ENCODE peak calls at places on chromosomes 4 and X, in four cellular contexts. U is K562, W is GM12878, V is HepG2. P is an unnamed sample.

GRCh38 chr4:151475338-151475737 is 66.4 kb downstream of the FHIP1A start:
- DNase-seq in U (no peak), W (no peak), V (no peak), P (no peak)

GRCh38 chr4:8438743-8439142 is 1.8 kb downstream of the ACOX3 start:
- DNase-seq in U (no peak), W (no peak), V (no peak), P (no peak)

GRCh38 chr4:46648088-46648744 is 258.3 kb upstream of the GABRA2 start:
- DNase-seq in U (no peak), W (no peak), V (peak), P (peak)

GRCh38 chr4:94507708-94508107 is 56.0 kb downstream of the PDLIM5 start:
- DNase-seq in U (peak), W (no peak), V (peak), P (no peak)

GRCh38 chr4:102061133-102061532 is 270.6 kb downstream of the BANK1 start:
- DNase-seq in U (no peak), W (no peak), V (no peak), P (no peak)

GRCh38 chrX:34632404-34632803 is 24.7 kb downstream of the TMEM47 start:
- DNase-seq in U (no peak), W (no peak), V (no peak), P (no peak)

GRCh38 chr4:1099270-1099669 is 14.1 kb downstream of the RNF212 start:
- DNase-seq in U (no peak), W (no peak), V (no peak), P (no peak)

GRCh38 chr4:5045099-5045498 is 6.2 kb upstream of the STK32B start:
- DNase-seq in U (no peak), W (no peak), V (no peak), P (no peak)

GRCh38 chrX:104668550-104668949 is 102.6 kb downstream of the IL1RAPL2 start:
- DNase-seq in U (no peak), W (no peak), V (no peak), P (peak)

GRCh38 chr4:186630128-186630527 is 74.8 kb upstream of the MTNR1A start:
- DNase-seq in U (no peak), W (no peak), V (no peak), P (no peak)

GRCh38 chr4:57131849-57132745 is 21.9 kb upstream of the IGFBP7 start:
- DNase-seq in U (no peak), W (no peak), V (peak), P (no peak)

GRCh38 chrX:153206425-153207046 is 27.5 kb downstream of the MAGEA1 start:
- DNase-seq in U (peak), W (no peak), V (no peak), P (no peak)

GRCh38 chr4:24937176-24937575 is 24.3 kb upstream of the CCDC149 start:
- DNase-seq in U (no peak), W (no peak), V (no peak), P (no peak)

GRCh38 chr4:38154681-38155588 is 194.7 kb downstream of the PTTG2 start:
- DNase-seq in U (no peak), W (no peak), V (no peak), P (no peak)

GRCh38 chrX:106935175-106935574 is 15.0 kb downstream of the CLDN2 start:
- DNase-seq in U (no peak), W (no peak), V (no peak), P (no peak)

GRCh38 chrX:134600714-134601113 is 57.6 kb downstream of the PLAC1 start:
- DNase-seq in U (no peak), W (no peak), V (no peak), P (no peak)

GRCh38 chr4:48756689-48757220 is 23.3 kb downstream of the FRYL start:
- DNase-seq in U (no peak), W (no peak), V (no peak), P (no peak)

GRCh38 chr4:167509551-167509950 is 275.3 kb upstream of the SPOCK3 start:
- DNase-seq in U (no peak), W (no peak), V (no peak), P (no peak)

GRCh38 chrX:2583194-2584162 is 82.7 kb upstream of the DHRSX start:
- DNase-seq in U (no peak), W (no peak), V (no peak), P (no peak)

GRCh38 chr4:5758741-5759140 is 47.7 kb downstream of the EVC start:
- DNase-seq in U (no peak), W (peak), V (no peak), P (no peak)

GRCh38 chrX:2774057-2774456 is 22.2 kb downstream of the XG start:
- DNase-seq in U (no peak), W (no peak), V (no peak), P (no peak)

GRCh38 chr4:8644461-8644891 is 51.9 kb downstream of the CPZ start:
- DNase-seq in U (no peak), W (no peak), V (no peak), P (no peak)

GRCh38 chr4:54635329-54635728 is 22.4 kb upstream of the KIT start:
- DNase-seq in U (no peak), W (no peak), V (no peak), P (no peak)

GRCh38 chr4:37446016-37446415 is 201.5 kb downstream of the NWD2 start:
- DNase-seq in U (no peak), W (no peak), V (no peak), P (no peak)

GRCh38 chrX:153336128-153336894 is 2.4 kb downstream of the ZNF275 start:
- DNase-seq in U (no peak), W (no peak), V (no peak), P (no peak)

GRCh38 chrX:118751950-118752783 is 24.8 kb downstream of the IL13RA1 start:
- DNase-seq in U (no peak), W (peak), V (no peak), P (no peak)

GRCh38 chrX:11791090-11791489 is 33.1 kb downstream of the MSL3 start:
- DNase-seq in U (no peak), W (no peak), V (no peak), P (peak)

GRCh38 chr4:13483142-13484044 is 747 bp downstream of the RAB28 start:
- DNase-seq in U (peak), W (no peak), V (peak), P (peak)

GRCh38 chr4:13478707-13479106 is 5.4 kb downstream of the RAB28 start:
- DNase-seq in U (no peak), W (no peak), V (no peak), P (no peak)

GRCh38 chr4:13484749-13485345 is 707 bp upstream of the RAB28 start:
- DNase-seq in U (peak), W (no peak), V (peak), P (peak)

GRCh38 chr4:13484045-13484748 is at the start of gene RAB28:
- DNase-seq in U (peak), W (peak), V (peak), P (peak)

DNA sequence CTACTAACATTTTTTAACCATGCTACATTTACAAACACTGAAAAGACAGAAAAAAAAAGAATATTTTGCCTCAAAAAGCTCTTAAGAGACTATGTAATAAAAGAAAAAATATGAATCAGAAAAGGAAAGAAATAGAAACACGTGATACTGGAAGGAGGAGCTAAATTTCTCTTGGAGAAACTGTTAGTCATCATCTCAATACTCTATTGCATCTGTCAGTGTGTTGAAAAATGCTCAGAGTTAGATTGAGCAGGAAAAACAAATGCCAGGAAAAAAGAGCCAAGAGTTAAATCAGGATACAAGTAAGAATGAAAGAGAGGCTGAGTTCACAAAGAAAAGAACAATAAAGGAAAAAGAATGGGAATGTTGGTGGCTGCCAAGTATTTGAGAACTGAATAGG is 2.6 kb downstream of the RAB28 start:
- DNase-seq in U (no peak), W (no peak), V (no peak), P (no peak)
- TF ChIP-seq TARDBP in U (no peak), W (no peak), V (no peak), P (no peak)

GRCh38 chrX:40473460-40474204 is 107.1 kb upstream of the ATP6AP2 start:
- DNase-seq in U (no peak), W (no peak), V (no peak), P (no peak)
- TF ChIP-seq FOXM1 in U (no peak), W (no peak), V (no peak), P (no peak)

GRCh38 chr4:78155616-78156105 is 98.5 kb downstream of the FRAS1 start:
- DNase-seq in U (no peak), W (no peak), V (peak), P (no peak)

GRCh38 chr4:78152795-78153194 is 95.7 kb downstream of the FRAS1 start:
- DNase-seq in U (no peak), W (no peak), V (no peak), P (no peak)

GRCh38 chr4:78154972-78155371 is 97.8 kb downstream of the FRAS1 start:
- DNase-seq in U (no peak), W (no peak), V (no peak), P (no peak)

GRCh38 chr4:78156520-78156919 is 99.4 kb downstream of the FRAS1 start:
- DNase-seq in U (no peak), W (no peak), V (no peak), P (no peak)
- TF ChIP-seq TARDBP in U (no peak), W (no peak), V (no peak), P (no peak)

GRCh38 chrX:22594771-22595170 is 322.1 kb downstream of the CBLL2 start:
- DNase-seq in U (no peak), W (no peak), V (no peak), P (no peak)
- TF ChIP-seq FOXM1 in U (no peak), W (no peak), V (no peak), P (no peak)

DNA sequence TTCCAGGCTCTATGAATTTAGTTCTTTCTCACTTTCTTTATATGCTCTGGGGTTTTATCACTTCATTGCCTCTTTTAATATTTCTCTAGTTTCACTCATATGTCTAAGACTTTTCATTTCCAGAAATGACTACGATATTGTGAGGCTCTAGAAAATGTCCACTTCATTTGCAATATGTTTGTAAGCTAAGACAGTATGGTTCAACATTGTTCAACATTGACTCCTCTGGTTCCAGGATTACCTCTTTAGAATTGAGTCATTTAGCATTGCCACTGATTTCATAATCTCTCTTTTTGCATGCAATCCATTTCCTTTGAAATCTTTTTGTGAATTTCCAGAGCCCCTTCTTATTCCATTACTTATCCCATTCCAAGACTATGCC is 32.3 kb downstream of the BBS12 start:
- DNase-seq in U (no peak), W (no peak), V (no peak), P (no peak)
- TF ChIP-seq TARDBP in U (no peak), W (no peak), V (no peak), P (no peak)

GRCh38 chr4:85358831-85359230 is 116.1 kb upstream of the ARHGAP24 start:
- DNase-seq in U (no peak), W (no peak), V (no peak), P (no peak)

GRCh38 chr4:85367815-85368214 is 107.1 kb upstream of the ARHGAP24 start:
- DNase-seq in U (no peak), W (no peak), V (no peak), P (no peak)

GRCh38 chr4:85368240-85368639 is 106.7 kb upstream of the ARHGAP24 start:
- DNase-seq in U (no peak), W (no peak), V (no peak), P (no peak)

GRCh38 chr4:85362550-85362949 is 112.4 kb upstream of the ARHGAP24 start:
- DNase-seq in U (no peak), W (no peak), V (no peak), P (no peak)
- TF ChIP-seq FOXM1 in U (no peak), W (no peak), V (no peak), P (no peak)

DNA sequence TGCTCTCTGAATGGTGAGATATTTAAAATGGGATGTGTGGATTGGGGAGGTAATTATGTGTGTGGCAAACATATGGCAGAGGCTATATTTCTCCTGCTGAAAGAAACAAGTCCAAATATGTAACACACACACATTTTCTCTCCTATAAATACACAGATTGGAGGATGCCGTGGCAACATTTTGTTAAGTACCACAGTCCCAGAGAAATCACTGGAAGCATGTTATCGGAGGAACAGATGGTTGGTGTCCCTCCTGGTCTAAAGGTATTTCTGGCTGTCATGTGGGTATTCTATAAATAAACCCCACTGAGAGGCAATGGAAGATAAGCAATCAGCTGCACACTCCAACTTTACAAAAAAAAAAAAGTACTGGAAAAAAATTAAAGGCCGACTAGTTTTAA is 528.3 kb upstream of the BOD1L1 start:
- DNase-seq in U (no peak), W (no peak), V (no peak), P (no peak)
- TF ChIP-seq TARDBP in U (no peak), W (no peak), V (no peak), P (no peak)

DNA sequence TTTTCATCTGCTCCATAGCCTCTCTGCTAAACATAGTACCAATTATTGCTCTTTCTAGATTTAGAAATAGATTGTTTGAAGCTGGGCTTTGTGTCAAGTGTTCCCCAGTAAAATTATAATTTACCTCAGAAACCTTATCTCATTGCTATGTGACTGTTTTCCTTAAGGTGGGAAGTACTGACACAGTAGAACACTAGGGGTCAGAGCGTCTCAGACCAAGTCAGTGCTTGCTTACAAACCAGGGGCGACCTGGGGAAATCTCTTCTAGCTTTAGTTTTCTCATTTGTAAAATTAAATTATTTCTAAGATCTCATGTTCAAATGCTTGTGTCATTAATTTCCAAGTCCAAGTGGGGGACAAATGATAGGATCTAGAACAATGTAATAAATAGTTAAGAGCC is 360.4 kb downstream of the RAPGEF2 start:
- DNase-seq in U (no peak), W (no peak), V (no peak), P (no peak)
- TF ChIP-seq FOXM1 in U (no peak), W (no peak), V (no peak), P (no peak)